ENCODE peak calls at places on chromosomes 2 and 18, in six cellular contexts. F is fibroblast of lung, G is endothelial cell of umbilical vein, E is PC-3, T is H1, Z is GM23338. H is an unnamed sample.

GRCh38 chr2:197239434-197239833 is 71.1 kb downstream of the ANKRD44 start:
- DNase-seq in F (no peak), G (no peak), E (no peak), T (no peak), Z (no peak), H (no peak)

GRCh38 chr2:179650420-179650819 is 211.0 kb downstream of the ZNF385B start:
- DNase-seq in F (no peak), G (no peak), E (no peak), T (no peak), Z (no peak), H (no peak)

GRCh38 chr2:215410932-215411285 is 25.0 kb downstream of the FN1 start:
- DNase-seq in F (peak), G (peak), E (peak), T (no peak), Z (no peak), H (peak)

GRCh38 chr18:68418226-68418868 is 296.6 kb downstream of the TMX3 start:
- DNase-seq in F (no peak), G (no peak), E (no peak), T (no peak), Z (no peak), H (no peak)

GRCh38 chr2:230447036-230447435 is 31.0 kb downstream of the SP100 start:
- DNase-seq in F (no peak), G (no peak), E (no peak), T (no peak), Z (no peak), H (no peak)

GRCh38 chr18:48715651-48716354 is 177.0 kb downstream of the CTIF start:
- DNase-seq in F (no peak), G (no peak), E (no peak), T (no peak), Z (no peak), H (no peak)

GRCh38 chr2:216023055-216023648 is 9.8 kb upstream of the MREG start:
- DNase-seq in F (peak), G (peak), E (peak), T (peak), Z (peak), H (peak)

GRCh38 chr18:56043691-56044090 is 455.7 kb upstream of the TCF4 start:
- DNase-seq in F (no peak), G (peak), E (no peak), T (peak), Z (peak), H (peak)

GRCh38 chr2:41970898-41971660 is 76.7 kb upstream of the PKDCC start:
- DNase-seq in F (no peak), G (no peak), E (no peak), T (no peak), Z (no peak), H (no peak)

GRCh38 chr2:151410485-151410833 is 757 bp downstream of the RIF1 start:
- DNase-seq in F (no peak), G (no peak), E (peak), T (no peak), Z (peak), H (peak)

GRCh38 chr2:3127279-3127690 is 250.3 kb downstream of the EIPR1 start:
- DNase-seq in F (no peak), G (no peak), E (no peak), T (no peak), Z (no peak), H (no peak)

GRCh38 chr18:76490701-76491171 is 4.3 kb downstream of the ZNF516 start:
- DNase-seq in F (no peak), G (peak), E (no peak), T (no peak), Z (peak), H (peak)

GRCh38 chr2:235719146-235719942 is 225.5 kb downstream of the AGAP1 start:
- DNase-seq in F (no peak), G (no peak), E (no peak), T (no peak), Z (no peak), H (no peak)

GRCh38 chr2:43070676-43071491 is 155.5 kb downstream of the ZFP36L2 start:
- DNase-seq in F (peak), G (no peak), E (no peak), T (no peak), Z (no peak), H (no peak)

GRCh38 chr2:237702439-237703397 is 75.3 kb downstream of the LRRFIP1 start:
- DNase-seq in F (peak), G (peak), E (no peak), T (no peak), Z (peak), H (peak)

GRCh38 chr2:195612515-195613495 is 44.2 kb upstream of the SLC39A10 start:
- DNase-seq in F (peak), G (peak), E (peak), T (peak), Z (peak), H (peak)

GRCh38 chr2:217429981-217430500 is 570.2 kb upstream of the TNP1 start:
- DNase-seq in F (peak), G (no peak), E (peak), T (no peak), Z (no peak), H (peak)

GRCh38 chr2:28647682-28648081 is 103.9 kb upstream of the PPP1CB start:
- DNase-seq in F (no peak), G (no peak), E (peak), T (no peak), Z (no peak), H (no peak)

GRCh38 chr18:74472312-74472711 is 15.2 kb upstream of the DIPK1C start:
- DNase-seq in F (no peak), G (no peak), E (no peak), T (no peak), Z (no peak), H (no peak)

GRCh38 chr2:54471221-54471711 is 15.1 kb downstream of the SPTBN1 start:
- DNase-seq in F (peak), G (peak), E (peak), T (no peak), Z (no peak), H (peak)

GRCh38 chr2:110157153-110157793 is 41.7 kb upstream of the MALL start:
- DNase-seq in F (peak), G (peak), E (peak), T (no peak), Z (peak), H (peak)

GRCh38 chr2:8508766-8509165 is 173.1 kb upstream of the ID2 start:
- DNase-seq in F (no peak), G (no peak), E (no peak), T (no peak), Z (no peak), H (no peak)

GRCh38 chr2:198054299-198054698 is 249.9 kb downstream of the PLCL1 start:
- DNase-seq in F (peak), G (peak), E (peak), T (peak), Z (peak), H (peak)

GRCh38 chr18:76545433-76546281 is 50.6 kb upstream of the ZNF516 start:
- DNase-seq in F (peak), G (no peak), E (no peak), T (no peak), Z (no peak), H (no peak)

GRCh38 chr18:21914739-21915319 is 174.2 kb downstream of the MIB1 start:
- DNase-seq in F (peak), G (peak), E (peak), T (no peak), Z (peak), H (peak)

GRCh38 chr2:99877963-99878362 is 264.4 kb downstream of the AFF3 start:
- DNase-seq in F (no peak), G (no peak), E (no peak), T (no peak), Z (no peak), H (peak)

GRCh38 chr2:235515821-235516220 is 22.0 kb downstream of the AGAP1 start:
- DNase-seq in F (no peak), G (no peak), E (no peak), T (no peak), Z (no peak), H (no peak)

GRCh38 chr2:157792345-157793052 is 83.6 kb downstream of the ACVR1 start:
- DNase-seq in F (peak), G (peak), E (peak), T (no peak), Z (no peak), H (no peak)

GRCh38 chr2:200966770-200967169 is 3.3 kb upstream of the ORC2 start:
- DNase-seq in F (peak), G (peak), E (peak), T (no peak), Z (no peak), H (peak)

GRCh38 chr2:121205321-121205942 is 79.6 kb downstream of the TFCP2L1 start:
- DNase-seq in F (no peak), G (no peak), E (peak), T (no peak), Z (no peak), H (no peak)

GRCh38 chr2:20521193-20521592 is 74.3 kb downstream of the RHOB start:
- DNase-seq in F (no peak), G (no peak), E (no peak), T (no peak), Z (no peak), H (no peak)

GRCh38 chr2:58497189-58497588 is 256.1 kb upstream of the FANCL start:
- DNase-seq in F (no peak), G (no peak), E (peak), T (peak), Z (peak), H (no peak)

GRCh38 chr2:141555876-141556470 is 574.8 kb downstream of the LRP1B start:
- DNase-seq in F (no peak), G (no peak), E (no peak), T (no peak), Z (no peak), H (no peak)

GRCh38 chr2:237201461-237202287 is 116.0 kb downstream of the COPS8 start:
- DNase-seq in F (peak), G (no peak), E (peak), T (no peak), Z (no peak), H (no peak)

GRCh38 chr2:97663626-97663961 is 250 bp downstream of the ACTR1B start:
- DNase-seq in F (no peak), G (no peak), E (no peak), T (no peak), Z (no peak), H (no peak)

GRCh38 chr18:60873708-60874107 is 459.5 kb upstream of the CDH20 start:
- DNase-seq in F (peak), G (peak), E (no peak), T (no peak), Z (no peak), H (no peak)

GRCh38 chr18:55189972-55190371 is 230.7 kb upstream of the CCDC68 start:
- DNase-seq in F (no peak), G (no peak), E (no peak), T (no peak), Z (peak), H (no peak)

GRCh38 chr18:7325126-7325430 is 94.2 kb downstream of the LRRC30 start:
- DNase-seq in F (no peak), G (peak), E (peak), T (no peak), Z (no peak), H (peak)

GRCh38 chr18:58788971-58789797 is 75.5 kb upstream of the ZNF532 start:
- DNase-seq in F (peak), G (peak), E (peak), T (no peak), Z (no peak), H (peak)

GRCh38 chr18:58792086-58792485 is 72.6 kb upstream of the ZNF532 start:
- DNase-seq in F (no peak), G (no peak), E (no peak), T (no peak), Z (no peak), H (no peak)

GRCh38 chr18:58796205-58796604 is 68.5 kb upstream of the ZNF532 start:
- DNase-seq in F (no peak), G (no peak), E (no peak), T (no peak), Z (no peak), H (no peak)

GRCh38 chr18:58789856-58790255 is 74.8 kb upstream of the ZNF532 start:
- DNase-seq in F (no peak), G (no peak), E (no peak), T (no peak), Z (no peak), H (no peak)

GRCh38 chr18:58793361-58793760 is 71.3 kb upstream of the ZNF532 start:
- DNase-seq in F (peak), G (no peak), E (peak), T (no peak), Z (no peak), H (peak)
- H3K4me2 ChIP-seq in F (no peak), G (no peak), E (no peak), T (no peak), Z (no peak), H (no peak)

GRCh38 chr2:38806407-38807071 is 28.5 kb downstream of the GEMIN6 start:
- DNase-seq in F (no peak), G (no peak), E (no peak), T (no peak), Z (no peak), H (no peak)
- TF ChIP-seq EZH2 in F (no peak), G (no peak), E (no peak), T (no peak), Z (no peak), H (no peak)

GRCh38 chr2:204131621-204132020 is 195.1 kb downstream of the ICOS start:
- DNase-seq in F (no peak), G (no peak), E (no peak), T (no peak), Z (no peak), H (no peak)
- H3K4me2 ChIP-seq in F (no peak), G (no peak), E (no peak), T (no peak), Z (no peak), H (no peak)

GRCh38 chr2:240364961-240365775 is 70.3 kb upstream of the GPC1 start:
- DNase-seq in F (no peak), G (no peak), E (no peak), T (no peak), Z (no peak), H (no peak)
- TF ChIP-seq EZH2 in F (no peak), G (no peak), E (no peak), T (no peak), Z (no peak), H (no peak)

DNA sequence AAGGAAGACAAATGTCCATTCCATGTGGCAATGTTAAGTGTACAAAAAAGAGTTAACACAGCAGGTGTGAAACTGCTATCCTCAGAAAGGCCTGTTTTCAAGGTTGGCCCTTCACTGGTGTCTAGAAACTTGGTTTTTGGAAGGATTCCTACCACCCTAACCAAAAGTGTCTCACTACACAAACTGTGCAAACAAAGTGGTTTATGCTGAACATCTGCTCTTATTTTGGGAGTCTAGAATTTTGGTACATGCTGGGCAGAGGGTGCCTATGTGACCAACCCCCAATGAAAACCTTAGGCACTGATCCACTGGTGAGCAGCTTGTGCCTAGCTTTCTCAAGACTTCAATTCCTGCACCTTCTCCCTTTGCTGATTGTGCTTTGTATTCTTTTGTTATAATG is 14.3 kb downstream of the GFPT1 start:
- DNase-seq in F (no peak), G (no peak), E (no peak), T (no peak), Z (no peak), H (no peak)
- H3K4me2 ChIP-seq in F (no peak), G (no peak), E (no peak), T (no peak), Z (no peak), H (no peak)